ENCODE peak calls at places on chromosomes 1 and 21, in eight cellular contexts. U is GM23248; N is colonic mucosa; W is CD8-positive, alpha-beta T cell; H is left ventricle myocardium inferior; E is fibroblast of lung; C is PC-9; I is adipocyte. B is an unnamed sample.

GRCh38 chr1:8911416-8912309 is 33.2 kb upstream of the ENO1 start:
- DNase-seq in U (no peak), N (no peak), W (no peak), H (no peak), E (no peak), C (no peak), I (no peak), B (no peak)

GRCh38 chr1:184497962-184498723 is 111.3 kb downstream of the C1orf21 start:
- DNase-seq in U (peak; percentile 20), N (no peak), W (no peak), H (no peak), E (peak; percentile 22), C (no peak), I (no peak), B (peak; percentile 77)

GRCh38 chr1:156860113-156860638 is 489 bp upstream of the NTRK1 start:
- DNase-seq in U (peak; percentile 77), N (peak; percentile 49), W (peak; percentile 78), H (peak; percentile 36), E (peak; percentile 40), C (no peak), I (peak; percentile 82), B (peak; percentile 76)

GRCh38 chr21:35882791-35883240 is 177.5 kb downstream of the SETD4 start:
- DNase-seq in U (peak; percentile 20), N (no peak), W (no peak), H (no peak), E (peak; percentile 48), C (no peak), I (peak; percentile 62), B (no peak)

GRCh38 chr1:93029317-93029716 is 49.8 kb upstream of the MTF2 start:
- DNase-seq in U (no peak), N (no peak), W (no peak), H (no peak), E (no peak), C (no peak), I (no peak), B (no peak)

GRCh38 chr1:202750761-202751160 is 40.5 kb upstream of the SYT2 start:
- DNase-seq in U (peak; percentile 10), N (no peak), W (no peak), H (no peak), E (no peak), C (no peak), I (no peak), B (no peak)

GRCh38 chr21:38354231-38354630 is 97.4 kb downstream of the KCNJ15 start:
- DNase-seq in U (no peak), N (no peak), W (no peak), H (no peak), E (no peak), C (no peak), I (no peak), B (no peak)

GRCh38 chr1:231376875-231377549 is 38.9 kb downstream of the SPRTN start:
- DNase-seq in U (no peak), N (no peak), W (no peak), H (no peak), E (no peak), C (no peak), I (no peak), B (no peak)

GRCh38 chr21:15004721-15005370 is 60.0 kb downstream of the NRIP1 start:
- DNase-seq in U (peak; percentile 67), N (no peak), W (no peak), H (no peak), E (peak; percentile 77), C (no peak), I (peak; percentile 59), B (no peak)

GRCh38 chr1:84246228-84246627 is 55.3 kb upstream of the SAMD13 start:
- DNase-seq in U (no peak), N (no peak), W (no peak), H (no peak), E (no peak), C (no peak), I (no peak), B (no peak)

GRCh38 chr1:152392909-152393308 is 21.2 kb downstream of the CRNN start:
- DNase-seq in U (no peak), N (no peak), W (no peak), H (no peak), E (peak; percentile 1), C (peak; percentile 84), I (no peak), B (no peak)

GRCh38 chr1:224623743-224624333 is 7.7 kb downstream of the CNIH3 start:
- DNase-seq in U (peak; percentile 88), N (peak; percentile 30), W (peak; percentile 79), H (no peak), E (peak; percentile 99), C (peak; percentile 48), I (peak; percentile 22), B (no peak)

GRCh38 chr1:23558140-23558871 is 995 bp downstream of the ID3 start:
- DNase-seq in U (peak; percentile 71), N (peak; percentile 86), W (peak; percentile 60), H (peak; percentile 71), E (peak; percentile 61), C (peak; percentile 66), I (peak; percentile 62), B (peak; percentile 82)

GRCh38 chr1:108747898-108748297 is 1.4 kb downstream of the STXBP3 start:
- DNase-seq in U (peak; percentile 21), N (no peak), W (no peak), H (no peak), E (no peak), C (no peak), I (no peak), B (no peak)

DNA sequence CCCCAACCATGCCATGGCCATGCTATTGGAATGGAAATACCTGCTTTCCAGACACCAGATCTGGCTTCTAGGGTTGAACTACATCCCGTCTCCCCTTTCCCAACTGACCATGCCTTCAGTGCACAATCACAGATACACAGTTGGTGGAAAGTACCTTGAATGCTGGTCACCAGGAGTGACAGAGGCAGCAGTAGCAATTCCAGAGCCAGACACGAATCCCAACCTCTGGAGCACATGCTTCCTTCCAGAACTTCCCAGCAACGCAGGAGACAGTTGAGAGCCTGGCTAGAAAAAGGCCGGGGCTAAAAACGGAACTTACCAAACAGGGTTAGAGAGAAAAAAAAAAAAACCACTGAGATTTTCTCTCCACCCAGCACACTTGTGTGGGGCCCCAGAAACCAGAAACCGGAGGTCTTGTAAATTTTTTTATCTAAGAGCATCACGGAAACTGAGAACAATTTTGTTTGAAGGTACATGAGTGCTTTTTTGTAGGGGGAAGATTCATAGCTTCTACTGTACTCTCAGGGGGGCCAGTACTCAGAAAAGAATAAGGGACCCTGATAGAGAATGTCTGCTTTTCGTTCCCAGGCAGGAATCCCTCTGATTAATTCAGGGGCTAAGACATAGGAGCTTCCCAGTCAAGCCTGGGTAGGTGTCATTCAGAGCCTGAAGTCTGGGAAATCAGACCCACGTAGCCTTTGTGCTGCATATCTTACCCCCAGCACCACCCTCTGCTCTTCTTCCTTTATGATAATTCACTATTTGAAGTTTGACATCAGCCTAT is at the start of gene CD48:
- DNase-seq in U (no peak), N (no peak), W (peak; percentile 67), H (no peak), E (no peak), C (no peak), I (no peak), B (no peak)
- H3K4me3 ChIP-seq in U (no peak within 1 kb of the TSS), N (peak within 1 kb of the TSS; percentile 26), W (peak within 1 kb of the TSS; percentile 89), H (peak within 1 kb of the TSS; percentile 32), E (no peak within 1 kb of the TSS), C (no peak within 1 kb of the TSS), I (no peak within 1 kb of the TSS), B (no peak within 1 kb of the TSS)

GRCh38 chr1:18461656-18462055 is 19.1 kb upstream of the KLHDC7A start:
- DNase-seq in U (no peak), N (no peak), W (no peak), H (no peak), E (no peak), C (no peak), I (no peak), B (no peak)
- H3K27me3 ChIP-seq in U (no peaks in the 10 kb centered on the region), N (no peaks in the 10 kb centered on the region), W (no peaks in the 10 kb centered on the region), H (peaks cover 96% of the 10 kb centered on the region), E (no peaks in the 10 kb centered on the region), C (no peaks in the 10 kb centered on the region), I (peaks cover 38% of the 10 kb centered on the region), B (no peaks in the 10 kb centered on the region)

GRCh38 chr1:205041121-205041758 is 1.8 kb upstream of the CNTN2 start:
- DNase-seq in U (no peak), N (no peak), W (no peak), H (no peak), E (no peak), C (no peak), I (no peak), B (no peak)

GRCh38 chr1:205043866-205044265 is 854 bp downstream of the CNTN2 start:
- DNase-seq in U (no peak), N (no peak), W (no peak), H (no peak), E (no peak), C (no peak), I (no peak), B (no peak)

GRCh38 chr1:205044745-205045144 is 1.7 kb downstream of the CNTN2 start:
- DNase-seq in U (no peak), N (no peak), W (no peak), H (no peak), E (no peak), C (no peak), I (no peak), B (no peak)

GRCh38 chr1:205041998-205042910 is 758 bp upstream of the CNTN2 start:
- DNase-seq in U (no peak), N (no peak), W (no peak), H (no peak), E (no peak), C (no peak), I (no peak), B (no peak)

DNA sequence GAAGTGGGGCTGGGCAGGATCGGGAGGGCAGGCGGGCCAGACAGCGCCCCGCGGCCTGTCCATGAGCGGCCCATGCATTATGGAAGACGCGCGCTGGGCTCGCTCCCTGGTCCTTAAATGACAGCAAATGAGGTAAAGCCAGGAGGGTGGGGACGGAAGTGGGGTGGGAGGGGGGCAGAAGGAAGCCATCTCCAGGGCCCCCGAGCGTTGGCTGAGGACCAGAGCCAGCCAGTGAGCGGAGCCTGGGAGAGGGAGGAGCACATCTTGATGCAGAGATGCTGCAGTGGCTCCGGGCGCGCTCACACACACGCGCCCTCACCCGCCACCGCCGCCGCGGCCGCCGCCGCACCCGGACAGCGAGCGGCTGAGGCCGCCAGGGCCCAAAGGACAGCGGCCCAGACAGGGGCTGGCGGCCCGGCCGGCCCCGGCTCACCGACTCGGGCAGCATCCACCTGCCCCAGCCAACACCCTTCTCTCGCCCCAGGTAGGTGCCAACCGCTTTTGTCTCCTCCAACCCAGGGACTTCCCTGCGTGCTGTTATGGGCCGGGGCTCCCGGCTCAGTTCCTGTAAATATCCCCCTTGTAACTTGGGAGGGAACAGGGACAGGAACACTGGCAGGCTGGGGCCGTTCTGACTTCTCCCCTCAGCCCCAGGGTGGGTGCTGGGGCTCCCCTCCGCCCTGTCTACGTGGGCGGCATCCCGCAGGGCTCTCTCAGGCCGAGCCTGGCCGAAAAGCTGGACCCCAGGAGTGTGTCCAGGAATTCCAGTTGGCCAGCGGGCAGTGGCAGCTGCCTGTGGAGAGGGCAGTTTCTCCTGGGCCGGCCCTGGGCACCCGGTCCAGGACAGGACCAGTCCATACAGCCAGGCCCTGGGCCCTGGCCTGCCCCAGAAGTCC is at the start of gene CNTN2:
- DNase-seq in U (peak; percentile 25), N (no peak), W (no peak), H (no peak), E (no peak), C (no peak), I (peak; percentile 10), B (no peak)
- H3K4me3 ChIP-seq in U (no peak within 1 kb of the TSS), N (no peak within 1 kb of the TSS), W (no peak within 1 kb of the TSS), H (peak within 1 kb of the TSS; percentile 33), E (no peak within 1 kb of the TSS), C (no peak within 1 kb of the TSS), I (no peak within 1 kb of the TSS), B (no peak within 1 kb of the TSS)

GRCh38 chr1:18211764-18212163 is 104.2 kb downstream of the IGSF21 start:
- DNase-seq in U (peak; percentile 36), N (no peak), W (no peak), H (no peak), E (no peak), C (no peak), I (no peak), B (no peak)

GRCh38 chr1:18217398-18218043 is 109.9 kb downstream of the IGSF21 start:
- DNase-seq in U (peak; percentile 49), N (peak; percentile 63), W (no peak), H (no peak), E (no peak), C (no peak), I (no peak), B (peak; percentile 36)
- H3K27me3 ChIP-seq in U (no peaks in the 10 kb centered on the region), N (no peaks in the 10 kb centered on the region), W (no peaks in the 10 kb centered on the region), H (peaks cover 81% of the 10 kb centered on the region), E (no peaks in the 10 kb centered on the region), C (peaks cover 52% of the 10 kb centered on the region), I (peaks cover 59% of the 10 kb centered on the region), B (peaks cover 21% of the 10 kb centered on the region)